ENCODE peak calls at places on chromosomes 6 and 20, in nine cellular contexts. K is epithelial cell of esophagus, T is uterus, F is colonic mucosa, R is occipital lobe, H is T follicular helper cell, Z is GM12864, N is NCI-H748 treated with DMSO at 0.1 percent for 48 hours, S is astrocyte of the spinal cord. P is an unnamed sample.

GRCh38 chr6:106377061-106377540 is 16.6 kb downstream of the CRYBG1 start:
- DNase-seq in K (peak; percentile 44), T (no peak), F (no peak), R (no peak), H (no peak), Z (no peak), N (no peak), S (peak; percentile 53), P (no peak)

GRCh38 chr20:14295238-14295637 is 42.2 kb downstream of the FLRT3 start:
- DNase-seq in K (no peak), T (no peak), F (no peak), R (no peak), H (no peak), Z (no peak), N (no peak), S (no peak), P (no peak)

GRCh38 chr20:41308290-41308691 is 9.2 kb downstream of the ZHX3 start:
- DNase-seq in K (peak; percentile 41), T (no peak), F (no peak), R (no peak), H (no peak), Z (no peak), N (no peak), S (peak; percentile 85), P (no peak)

GRCh38 chr6:159931112-159931511 is 37.8 kb upstream of the IGF2R start:
- DNase-seq in K (no peak), T (no peak), F (no peak), R (no peak), H (no peak), Z (peak; percentile 75), N (no peak), S (no peak), P (no peak)

GRCh38 chr6:53593001-53593488 is 48.1 kb upstream of the GCLC start:
- DNase-seq in K (peak; percentile 63), T (no peak), F (no peak), R (no peak), H (no peak), Z (no peak), N (no peak), S (peak; percentile 84), P (no peak)

GRCh38 chr6:42929928-42930360 is 664 bp downstream of the CNPY3 start:
- DNase-seq in K (peak; percentile 70), T (no peak), F (no peak), R (no peak), H (peak; percentile 28), Z (peak; percentile 96), N (peak; percentile 75), S (peak; percentile 70), P (peak; percentile 71)

GRCh38 chr6:31806470-31807272 is at the start of gene LSM2:
- DNase-seq in K (peak; percentile 96), T (peak; percentile 98), F (peak; percentile 96), R (peak; percentile 94), H (peak; percentile 96), Z (peak; percentile 83), N (peak; percentile 96), S (peak; percentile 97), P (peak; percentile 98)

GRCh38 chr6:158061361-158061708 is 79.7 kb downstream of the SYNJ2 start:
- DNase-seq in K (no peak), T (no peak), F (no peak), R (no peak), H (no peak), Z (no peak), N (no peak), S (no peak), P (peak; percentile 7)

GRCh38 chr6:31092769-31093505 is 19.4 kb downstream of the C6orf15 start:
- DNase-seq in K (no peak), T (no peak), F (no peak), R (no peak), H (no peak), Z (no peak), N (no peak), S (no peak), P (peak; percentile 38)

GRCh38 chr20:46031701-46032254 is 2.8 kb downstream of the SLC12A5 start:
- DNase-seq in K (peak; percentile 20), T (no peak), F (no peak), R (peak; percentile 64), H (no peak), Z (no peak), N (peak; percentile 37), S (no peak), P (peak; percentile 90)

GRCh38 chr6:150930816-150931215 is 65.3 kb downstream of the MTHFD1L start:
- DNase-seq in K (no peak), T (no peak), F (no peak), R (no peak), H (no peak), Z (no peak), N (no peak), S (peak; percentile 55), P (no peak)

GRCh38 chr20:2246081-2246491 is 49.7 kb upstream of the TGM3 start:
- DNase-seq in K (no peak), T (no peak), F (no peak), R (no peak), H (no peak), Z (no peak), N (no peak), S (no peak), P (no peak)

GRCh38 chr6:80005406-80005805 is 957 bp downstream of the TTK start:
- DNase-seq in K (no peak), T (no peak), F (no peak), R (no peak), H (no peak), Z (no peak), N (no peak), S (no peak), P (no peak)

GRCh38 chr6:126618639-126619331 is 278.9 kb downstream of the CENPW start:
- DNase-seq in K (no peak), T (no peak), F (peak; percentile 48), R (no peak), H (no peak), Z (no peak), N (no peak), S (no peak), P (no peak)

GRCh38 chr20:4472906-4473305 is 248.8 kb upstream of the PRND start:
- DNase-seq in K (peak; percentile 45), T (no peak), F (no peak), R (no peak), H (no peak), Z (no peak), N (no peak), S (no peak), P (no peak)

GRCh38 chr6:71498643-71499042 is 210.0 kb downstream of the OGFRL1 start:
- DNase-seq in K (peak; percentile 57), T (no peak), F (no peak), R (no peak), H (no peak), Z (no peak), N (no peak), S (no peak), P (peak; percentile 82)

GRCh38 chr6:154605207-154605877 is 94.9 kb upstream of the CNKSR3 start:
- DNase-seq in K (no peak), T (no peak), F (no peak), R (no peak), H (no peak), Z (peak; percentile 49), N (peak; percentile 10), S (peak; percentile 73), P (peak; percentile 49)

GRCh38 chr6:21461844-21462518 is 131.6 kb upstream of the SOX4 start:
- DNase-seq in K (no peak), T (no peak), F (no peak), R (no peak), H (no peak), Z (no peak), N (no peak), S (no peak), P (no peak)

GRCh38 chr20:25038591-25039015 is 19.3 kb downstream of the ACSS1 start:
- DNase-seq in K (no peak), T (no peak), F (no peak), R (no peak), H (no peak), Z (no peak), N (no peak), S (no peak), P (no peak)

P was measured in DMS53.